ENCODE peak calls at places on chromosomes 1 and 21, in nine cellular contexts. C, H, E, G, P, M, I, N and U are unnamed samples.

GRCh38 chr1:97610748-97611147 is 310.1 kb downstream of the DPYD start:
- DNase-seq in N (no peak), M (no peak), E (no peak), H (no peak), G (no peak), P (no peak), C (no peak), I (no peak), U (no peak)

GRCh38 chr1:63317007-63317813 is 5.2 kb upstream of the FOXD3 start:
- DNase-seq in G (peak; percentile 71), H (peak; percentile 71), I (peak; percentile 85), E (no peak), N (peak; percentile 78), C (peak; percentile 91), M (peak; percentile 82), P (peak; percentile 96), U (no peak)

GRCh38 chr1:41532206-41532975 is 47.9 kb upstream of the EDN2 start:
- DNase-seq in M (no peak), C (no peak), P (no peak), H (peak; percentile 12), E (no peak), N (no peak), I (no peak), G (no peak), U (no peak)

GRCh38 chr1:229396607-229397189 is 37.2 kb downstream of the ACTA1 start:
- DNase-seq in N (no peak), I (no peak), H (no peak), C (no peak), G (no peak), E (no peak), P (peak; percentile 30), M (no peak), U (no peak)

GRCh38 chr1:192539450-192540132 is 36.0 kb upstream of the RGS1 start:
- DNase-seq in N (peak; percentile 99), C (no peak), E (no peak), G (peak; percentile 58), P (peak; percentile 38), H (no peak), I (no peak), M (no peak), U (no peak)

GRCh38 chr1:84174051-84174556 is 30.0 kb downstream of the PRKACB start:
- DNase-seq in N (peak; percentile 69), G (peak; percentile 0), P (no peak), H (no peak), C (no peak), E (no peak), M (no peak), I (no peak), U (no peak)

GRCh38 chr1:155877945-155878344 is 18.6 kb downstream of the SYT11 start:
- DNase-seq in P (no peak), I (no peak), H (no peak), C (no peak), M (no peak), N (no peak), G (no peak), E (no peak), U (no peak)

GRCh38 chr1:119004781-119005180 is 16.6 kb upstream of the TBX15 start:
- DNase-seq in I (no peak), P (no peak), E (no peak), M (no peak), C (no peak), G (no peak), N (no peak), H (no peak), U (no peak)

GRCh38 chr1:106526650-106527049 is 529.8 kb upstream of the PRMT6 start:
- DNase-seq in H (no peak), G (no peak), E (no peak), P (no peak), I (no peak), M (no peak), N (peak; percentile 3), C (no peak), U (no peak)

GRCh38 chr1:218585565-218586184 is 240.5 kb downstream of the TGFB2 start:
- DNase-seq in H (no peak), C (no peak), E (no peak), G (peak; percentile 88), N (peak; percentile 86), M (no peak), P (peak; percentile 93), I (no peak), U (no peak)

GRCh38 chr1:201320168-201320842 is 37.0 kb downstream of the PKP1 start:
- DNase-seq in E (no peak), H (no peak), M (peak; percentile 77), P (no peak), C (no peak), I (no peak), N (no peak), G (no peak), U (no peak)

GRCh38 chr1:168280577-168280976 is at the start of gene TBX19:
- DNase-seq in H (no peak), C (no peak), P (no peak), E (no peak), G (no peak), M (peak; percentile 47), N (no peak), I (no peak), U (no peak)

GRCh38 chr1:2339206-2340085 is 51.9 kb downstream of the MORN1 start:
- DNase-seq in N (no peak), C (no peak), I (no peak), H (no peak), M (no peak), G (no peak), E (no peak), P (no peak), U (no peak)

GRCh38 chr21:43196789-43197188 is 28.0 kb downstream of the CRYAA start:
- DNase-seq in E (no peak), I (no peak), H (peak; percentile 86), N (peak; percentile 34), C (no peak), M (no peak), P (peak; percentile 76), G (no peak), U (no peak)

GRCh38 chr1:203597386-203598040 is 29.1 kb upstream of the ATP2B4 start:
- DNase-seq in M (no peak), G (no peak), C (no peak), E (no peak), H (no peak), P (no peak), I (no peak), N (no peak), U (no peak)

GRCh38 chr1:192439373-192440025 is 122.7 kb downstream of the RGS21 start:
- DNase-seq in M (no peak), C (no peak), I (no peak), P (no peak), H (no peak), N (peak; percentile 65), G (peak; percentile 58), E (no peak), U (no peak)

GRCh38 chr1:59815892-59816291 is 1.1 kb downstream of the HOOK1 start:
- DNase-seq in P (no peak), I (no peak), G (no peak), C (no peak), N (no peak), M (no peak), E (no peak), H (no peak), U (no peak)

GRCh38 chr1:65339866-65340483 is 30.6 kb downstream of the DNAJC6 start:
- DNase-seq in H (no peak), E (no peak), C (no peak), M (no peak), P (no peak), G (no peak), I (no peak), N (peak; percentile 52), U (no peak)

GRCh38 chr1:36650200-36651065 is 167.7 kb upstream of the CSF3R start:
- DNase-seq in H (peak; percentile 38), E (no peak), I (peak; percentile 70), M (peak; percentile 47), G (peak; percentile 55), P (peak; percentile 83), N (peak; percentile 40), C (peak; percentile 66), U (no peak)

GRCh38 chr1:194117582-194117981 is 931.2 kb upstream of the B3GALT2 start:
- DNase-seq in M (no peak), N (peak; percentile 2), H (no peak), P (peak; percentile 78), E (no peak), I (no peak), G (no peak), C (no peak), U (no peak)

GRCh38 chr1:101506541-101507164 is 269.8 kb downstream of the S1PR1 start:
- DNase-seq in C (peak; percentile 46), N (peak; percentile 26), P (no peak), E (no peak), H (no peak), I (peak; percentile 35), G (peak; percentile 6), M (peak; percentile 21), U (peak; percentile 21)

GRCh38 chr1:176785810-176786209 is 322.8 kb downstream of the PAPPA2 start:
- DNase-seq in G (no peak), C (no peak), E (no peak), H (no peak), N (no peak), P (no peak), I (no peak), M (no peak), U (no peak)

GRCh38 chr1:243723458-243724043 is 126.5 kb downstream of the AKT3 start:
- DNase-seq in G (no peak), I (no peak), H (no peak), E (no peak), N (no peak), P (no peak), C (no peak), M (no peak), U (no peak)

GRCh38 chr1:80427886-80428285 is 1372.8 kb upstream of the ADGRL2 start:
- DNase-seq in E (no peak), C (no peak), G (no peak), H (no peak), P (no peak), I (no peak), M (no peak), N (no peak), U (no peak)

GRCh38 chr1:232837085-232837484 is 31.9 kb downstream of the MAP10 start:
- DNase-seq in G (peak; percentile 5), M (no peak), E (no peak), C (no peak), N (peak; percentile 59), H (no peak), I (no peak), P (no peak), U (no peak)

GRCh38 chr1:16628361-16629111 is 15.2 kb upstream of the NBPF1 start:
- DNase-seq in M (no peak), H (peak; percentile 26), I (no peak), P (no peak), E (no peak), C (no peak), G (no peak), N (no peak), U (no peak)

GRCh38 chr1:2046225-2046917 is 3.8 kb upstream of the PRKCZ start:
- DNase-seq in H (peak; percentile 77), P (peak; percentile 93), I (peak; percentile 75), C (peak; percentile 82), N (no peak), G (peak; percentile 52), E (no peak), M (peak; percentile 2), U (no peak)

GRCh38 chr1:21302747-21303715 is 12.8 kb upstream of the ECE1 start:
- DNase-seq in M (no peak), C (no peak), G (no peak), N (peak; percentile 93), P (peak; percentile 81), I (no peak), H (peak; percentile 85), E (no peak), U (no peak)